ENCODE peak calls at places on chromosomes 4 and X, in five cellular contexts. T is naive thymus-derived CD4-positive, alpha-beta T cell; O is mucosa of descending colon; Q is T-cell; L is memory B cell. Y is an unnamed sample.

GRCh38 chr4:127783971-127784519 is 1.9 kb downstream of the HSPA4L start:
- ATAC-seq in T (no peak), O (no peak), Q (no peak), L (no peak), Y (no peak)

GRCh38 chr4:166121897-166122296 is 248.9 kb downstream of the TLL1 start:
- ATAC-seq in T (no peak), O (no peak), Q (no peak), L (no peak), Y (no peak)

GRCh38 chr4:80049813-80050534 is 23.1 kb downstream of the ANTXR2 start:
- ATAC-seq in T (no peak), O (peak), Q (no peak), L (no peak), Y (no peak)

GRCh38 chr4:153553155-153553819 is 87.1 kb downstream of the TMEM131L start:
- ATAC-seq in T (no peak), O (no peak), Q (no peak), L (no peak), Y (no peak)

GRCh38 chr4:88196523-88197185 is 38.2 kb upstream of the ABCG2 start:
- ATAC-seq in T (no peak), O (no peak), Q (no peak), L (no peak), Y (no peak)

GRCh38 chrX:139842326-139843175 is 90.3 kb downstream of the ATP11C start:
- ATAC-seq in T (no peak), O (peak), Q (no peak), L (no peak), Y (no peak)

GRCh38 chrX:118420462-118420861 is 74.6 kb downstream of the WDR44 start:
- ATAC-seq in T (no peak), O (peak), Q (no peak), L (no peak), Y (peak)

GRCh38 chrX:136646602-136647239 is 1.2 kb upstream of the CD40LG start:
- ATAC-seq in T (peak), O (peak), Q (peak), L (no peak), Y (no peak)